ENCODE peak calls at places on chromosome 18, in ten cellular contexts. B is tibial artery, M is HTR-8/SVneo, S is SK-N-SH, K is EL, J is activated T-helper 1 cell treated with Interleukin-2 at 50 U/mL for 16 hours, Z is mucosa of gallbladder, U is NCI-H1436, H is AG20443, Y is mammary epithelial cell. I is an unnamed sample.

GRCh38 chr18:48126240-48126639 is 195.8 kb upstream of the SMAD2 start:
- DNase-seq in Z (no peak), U (no peak), S (no peak), K (no peak), J (no peak), H (no peak), Y (no peak), M (no peak), B (no peak), I (no peak)

GRCh38 chr18:37483221-37483971 is 82.2 kb downstream of the CELF4 start:
- DNase-seq in M (peak; percentile 10), B (no peak), Y (peak; percentile 27), H (peak; percentile 55), Z (peak; percentile 38), J (no peak), K (peak; percentile 6), U (no peak), S (no peak), I (no peak)

GRCh38 chr18:39162013-39162412 is 1596.4 kb upstream of the CELF4 start:
- DNase-seq in M (no peak), H (no peak), Y (no peak), K (no peak), S (no peak), U (no peak), J (no peak), B (no peak), Z (no peak), I (no peak)

GRCh38 chr18:35030234-35030989 is 10.8 kb upstream of the MAPRE2 start:
- DNase-seq in S (no peak), M (no peak), Z (no peak), U (no peak), J (no peak), K (no peak), B (no peak), Y (no peak), H (no peak), I (no peak)

GRCh38 chr18:46155652-46156051 is 51.5 kb downstream of the HAUS1 start:
- DNase-seq in J (peak; percentile 33), U (no peak), S (no peak), Y (peak; percentile 88), M (peak; percentile 49), Z (no peak), H (peak; percentile 85), K (peak; percentile 96), B (no peak), I (no peak)

GRCh38 chr18:62524443-62525200 is 1.8 kb downstream of the ZCCHC2 start:
- DNase-seq in K (peak; percentile 64), B (peak; percentile 79), M (no peak), S (peak; percentile 74), H (peak; percentile 71), Z (peak; percentile 42), Y (peak; percentile 70), U (no peak), J (peak; percentile 50), I (peak; percentile 93)

GRCh38 chr18:41873730-41874129 is 81.3 kb upstream of the PIK3C3 start:
- DNase-seq in K (no peak), H (no peak), Y (peak; percentile 19), M (no peak), Z (no peak), J (no peak), B (no peak), S (peak; percentile 22), U (no peak), I (no peak)

GRCh38 chr18:72700961-72701710 is 157.0 kb upstream of the CBLN2 start:
- DNase-seq in S (peak; percentile 20), K (no peak), M (no peak), B (no peak), J (no peak), Y (peak; percentile 14), Z (no peak), H (no peak), U (peak; percentile 18), I (no peak)

GRCh38 chr18:67232406-67232805 is 284.1 kb downstream of the DSEL start:
- DNase-seq in M (no peak), S (no peak), H (peak; percentile 55), J (no peak), Z (no peak), U (no peak), B (no peak), Y (peak; percentile 32), K (peak; percentile 19), I (no peak)

GRCh38 chr18:5238371-5238758 is 41.3 kb upstream of the AKAIN1 start:
- DNase-seq in B (no peak), U (no peak), Z (peak; percentile 74), H (peak; percentile 54), Y (no peak), K (peak; percentile 44), M (no peak), S (peak; percentile 55), J (peak; percentile 25), I (no peak)

GRCh38 chr18:50151876-50152275 is 43.1 kb downstream of the MYO5B start:
- DNase-seq in Y (peak; percentile 78), U (no peak), J (no peak), H (no peak), B (no peak), M (no peak), K (peak; percentile 26), Z (no peak), S (no peak), I (no peak)